ENCODE peak calls at places on chromosome 17, in eight cellular contexts. One of them, this sample, is unnamed.

GRCh38 chr17:52026075-52026474 is 132.4 kb downstream of the CA10 start:
- DNase-seq in activated naive CD4-positive, alpha-beta T cell treated with anti-CD3 and anti-CD28 coated beads for 36 hours: no peak
- DNase-seq in Calu3: no peak
- DNase-seq in mucosa of gallbladder: no peak
- DNase-seq in right atrium auricular region: no peak
- DNase-seq in T-helper 2 cell: no peak
- DNase-seq in activated naive CD8-positive, alpha-beta T cell treated with anti-CD3 and anti-CD28 coated beads, Interleukin-2, amount 10 ng/mL, durations not matched to agents 7 days and 5 days: no peak
- DNase-seq in AG09319: no peak
- DNase-seq in this sample: no peak

GRCh38 chr17:69524854-69525253 is 110.4 kb downstream of the MAP2K6 start:
- DNase-seq in right atrium auricular region: no peak
- DNase-seq in AG09319: no peak
- DNase-seq in Calu3: peak; percentile 7
- DNase-seq in mucosa of gallbladder: no peak
- DNase-seq in T-helper 2 cell: no peak
- DNase-seq in activated naive CD4-positive, alpha-beta T cell treated with anti-CD3 and anti-CD28 coated beads for 36 hours: no peak
- DNase-seq in activated naive CD8-positive, alpha-beta T cell treated with anti-CD3 and anti-CD28 coated beads, Interleukin-2, amount 10 ng/mL, durations not matched to agents 7 days and 5 days: no peak
- DNase-seq in this sample: peak; percentile 4

GRCh38 chr17:42329025-42329976 is 41.0 kb downstream of the STAT5A start:
- DNase-seq in Calu3: peak; percentile 35
- DNase-seq in AG09319: no peak
- DNase-seq in T-helper 2 cell: no peak
- DNase-seq in activated naive CD8-positive, alpha-beta T cell treated with anti-CD3 and anti-CD28 coated beads, Interleukin-2, amount 10 ng/mL, durations not matched to agents 7 days and 5 days: no peak
- DNase-seq in mucosa of gallbladder: no peak
- DNase-seq in activated naive CD4-positive, alpha-beta T cell treated with anti-CD3 and anti-CD28 coated beads for 36 hours: no peak
- DNase-seq in right atrium auricular region: no peak
- DNase-seq in this sample: no peak

GRCh38 chr17:57634713-57635465 is 110.2 kb downstream of the CCDC182 start:
- DNase-seq in T-helper 2 cell: no peak
- DNase-seq in right atrium auricular region: no peak
- DNase-seq in activated naive CD8-positive, alpha-beta T cell treated with anti-CD3 and anti-CD28 coated beads, Interleukin-2, amount 10 ng/mL, durations not matched to agents 7 days and 5 days: no peak
- DNase-seq in AG09319: no peak
- DNase-seq in Calu3: no peak
- DNase-seq in mucosa of gallbladder: no peak
- DNase-seq in activated naive CD4-positive, alpha-beta T cell treated with anti-CD3 and anti-CD28 coated beads for 36 hours: no peak
- DNase-seq in this sample: peak; percentile 17

GRCh38 chr17:58312824-58313223 is 15.8 kb downstream of the TSPOAP1 start:
- DNase-seq in Calu3: no peak
- DNase-seq in activated naive CD8-positive, alpha-beta T cell treated with anti-CD3 and anti-CD28 coated beads, Interleukin-2, amount 10 ng/mL, durations not matched to agents 7 days and 5 days: no peak
- DNase-seq in right atrium auricular region: no peak
- DNase-seq in mucosa of gallbladder: no peak
- DNase-seq in T-helper 2 cell: no peak
- DNase-seq in AG09319: no peak
- DNase-seq in activated naive CD4-positive, alpha-beta T cell treated with anti-CD3 and anti-CD28 coated beads for 36 hours: peak; percentile 3
- DNase-seq in this sample: no peak

GRCh38 chr17:17712268-17712924 is 31.1 kb downstream of the RAI1 start:
- DNase-seq in T-helper 2 cell: peak; percentile 35
- DNase-seq in activated naive CD4-positive, alpha-beta T cell treated with anti-CD3 and anti-CD28 coated beads for 36 hours: no peak
- DNase-seq in right atrium auricular region: no peak
- DNase-seq in AG09319: peak; percentile 59
- DNase-seq in activated naive CD8-positive, alpha-beta T cell treated with anti-CD3 and anti-CD28 coated beads, Interleukin-2, amount 10 ng/mL, durations not matched to agents 7 days and 5 days: no peak
- DNase-seq in mucosa of gallbladder: no peak
- DNase-seq in Calu3: no peak
- DNase-seq in this sample: peak; percentile 91

GRCh38 chr17:30824002-30824355 is 513 bp downstream of the CRLF3 start:
- DNase-seq in Calu3: no peak
- DNase-seq in activated naive CD4-positive, alpha-beta T cell treated with anti-CD3 and anti-CD28 coated beads for 36 hours: peak; percentile 47
- DNase-seq in activated naive CD8-positive, alpha-beta T cell treated with anti-CD3 and anti-CD28 coated beads, Interleukin-2, amount 10 ng/mL, durations not matched to agents 7 days and 5 days: no peak
- DNase-seq in T-helper 2 cell: peak; percentile 57
- DNase-seq in mucosa of gallbladder: no peak
- DNase-seq in AG09319: no peak
- DNase-seq in right atrium auricular region: no peak
- DNase-seq in this sample: peak; percentile 65

GRCh38 chr17:59914274-59914854 is 21.4 kb downstream of the RPS6KB1 start:
- DNase-seq in activated naive CD8-positive, alpha-beta T cell treated with anti-CD3 and anti-CD28 coated beads, Interleukin-2, amount 10 ng/mL, durations not matched to agents 7 days and 5 days: no peak
- DNase-seq in mucosa of gallbladder: no peak
- DNase-seq in activated naive CD4-positive, alpha-beta T cell treated with anti-CD3 and anti-CD28 coated beads for 36 hours: peak; percentile 32
- DNase-seq in T-helper 2 cell: peak; percentile 50
- DNase-seq in right atrium auricular region: no peak
- DNase-seq in Calu3: no peak
- DNase-seq in AG09319: peak; percentile 40
- DNase-seq in this sample: peak; percentile 60

GRCh38 chr17:63134867-63135266 is 168.8 kb downstream of the TANC2 start:
- DNase-seq in mucosa of gallbladder: no peak
- DNase-seq in AG09319: no peak
- DNase-seq in T-helper 2 cell: no peak
- DNase-seq in Calu3: no peak
- DNase-seq in activated naive CD4-positive, alpha-beta T cell treated with anti-CD3 and anti-CD28 coated beads for 36 hours: no peak
- DNase-seq in activated naive CD8-positive, alpha-beta T cell treated with anti-CD3 and anti-CD28 coated beads, Interleukin-2, amount 10 ng/mL, durations not matched to agents 7 days and 5 days: no peak
- DNase-seq in right atrium auricular region: no peak
- DNase-seq in this sample: no peak

GRCh38 chr17:49217651-49218413 is 7.3 kb downstream of the ABI3 start:
- DNase-seq in mucosa of gallbladder: peak; percentile 70
- DNase-seq in activated naive CD4-positive, alpha-beta T cell treated with anti-CD3 and anti-CD28 coated beads for 36 hours: peak; percentile 72
- DNase-seq in activated naive CD8-positive, alpha-beta T cell treated with anti-CD3 and anti-CD28 coated beads, Interleukin-2, amount 10 ng/mL, durations not matched to agents 7 days and 5 days: peak; percentile 77
- DNase-seq in Calu3: no peak
- DNase-seq in AG09319: no peak
- DNase-seq in right atrium auricular region: peak; percentile 65
- DNase-seq in T-helper 2 cell: peak; percentile 90
- DNase-seq in this sample: peak; percentile 89

GRCh38 chr17:17976931-17977570 is 4.4 kb downstream of the DRC3 start:
- DNase-seq in activated naive CD4-positive, alpha-beta T cell treated with anti-CD3 and anti-CD28 coated beads for 36 hours: no peak
- DNase-seq in activated naive CD8-positive, alpha-beta T cell treated with anti-CD3 and anti-CD28 coated beads, Interleukin-2, amount 10 ng/mL, durations not matched to agents 7 days and 5 days: no peak
- DNase-seq in right atrium auricular region: no peak
- DNase-seq in Calu3: no peak
- DNase-seq in mucosa of gallbladder: no peak
- DNase-seq in T-helper 2 cell: no peak
- DNase-seq in AG09319: no peak
- DNase-seq in this sample: no peak

GRCh38 chr17:32503251-32504165 is 16.7 kb downstream of the CDK5R1 start:
- DNase-seq in T-helper 2 cell: peak; percentile 93
- DNase-seq in Calu3: no peak
- DNase-seq in AG09319: no peak
- DNase-seq in activated naive CD4-positive, alpha-beta T cell treated with anti-CD3 and anti-CD28 coated beads for 36 hours: peak; percentile 83
- DNase-seq in mucosa of gallbladder: no peak
- DNase-seq in right atrium auricular region: no peak
- DNase-seq in activated naive CD8-positive, alpha-beta T cell treated with anti-CD3 and anti-CD28 coated beads, Interleukin-2, amount 10 ng/mL, durations not matched to agents 7 days and 5 days: peak; percentile 57
- DNase-seq in this sample: peak; percentile 71

GRCh38 chr17:7429722-7430121 is 1.1 kb downstream of the SPEM3 start:
- DNase-seq in AG09319: no peak
- DNase-seq in Calu3: no peak
- DNase-seq in activated naive CD4-positive, alpha-beta T cell treated with anti-CD3 and anti-CD28 coated beads for 36 hours: no peak
- DNase-seq in right atrium auricular region: no peak
- DNase-seq in T-helper 2 cell: no peak
- DNase-seq in activated naive CD8-positive, alpha-beta T cell treated with anti-CD3 and anti-CD28 coated beads, Interleukin-2, amount 10 ng/mL, durations not matched to agents 7 days and 5 days: no peak
- DNase-seq in mucosa of gallbladder: no peak
- DNase-seq in this sample: no peak

GRCh38 chr17:53525590-53525989 is 297.1 kb upstream of the KIF2B start:
- DNase-seq in AG09319: no peak
- DNase-seq in activated naive CD4-positive, alpha-beta T cell treated with anti-CD3 and anti-CD28 coated beads for 36 hours: no peak
- DNase-seq in mucosa of gallbladder: no peak
- DNase-seq in T-helper 2 cell: no peak
- DNase-seq in right atrium auricular region: no peak
- DNase-seq in Calu3: no peak
- DNase-seq in activated naive CD8-positive, alpha-beta T cell treated with anti-CD3 and anti-CD28 coated beads, Interleukin-2, amount 10 ng/mL, durations not matched to agents 7 days and 5 days: no peak
- DNase-seq in this sample: no peak

GRCh38 chr17:64020068-64020766 is at the start of gene ICAM2:
- DNase-seq in right atrium auricular region: no peak
- DNase-seq in Calu3: no peak
- DNase-seq in mucosa of gallbladder: peak; percentile 77
- DNase-seq in T-helper 2 cell: peak; percentile 99
- DNase-seq in activated naive CD8-positive, alpha-beta T cell treated with anti-CD3 and anti-CD28 coated beads, Interleukin-2, amount 10 ng/mL, durations not matched to agents 7 days and 5 days: peak; percentile 78
- DNase-seq in AG09319: no peak
- DNase-seq in activated naive CD4-positive, alpha-beta T cell treated with anti-CD3 and anti-CD28 coated beads for 36 hours: peak; percentile 95
- DNase-seq in this sample: peak; percentile 72

GRCh38 chr17:61456688-61457225 is 4.5 kb downstream of the TBX4 start:
- DNase-seq in T-helper 2 cell: peak; percentile 51
- DNase-seq in activated naive CD4-positive, alpha-beta T cell treated with anti-CD3 and anti-CD28 coated beads for 36 hours: peak; percentile 10
- DNase-seq in mucosa of gallbladder: no peak
- DNase-seq in right atrium auricular region: peak; percentile 26
- DNase-seq in activated naive CD8-positive, alpha-beta T cell treated with anti-CD3 and anti-CD28 coated beads, Interleukin-2, amount 10 ng/mL, durations not matched to agents 7 days and 5 days: peak; percentile 36
- DNase-seq in AG09319: no peak
- DNase-seq in Calu3: no peak
- DNase-seq in this sample: no peak

GRCh38 chr17:31564883-31565297 is 173.4 kb downstream of the RAB11FIP4 start:
- DNase-seq in activated naive CD8-positive, alpha-beta T cell treated with anti-CD3 and anti-CD28 coated beads, Interleukin-2, amount 10 ng/mL, durations not matched to agents 7 days and 5 days: no peak
- DNase-seq in AG09319: no peak
- DNase-seq in T-helper 2 cell: no peak
- DNase-seq in right atrium auricular region: no peak
- DNase-seq in activated naive CD4-positive, alpha-beta T cell treated with anti-CD3 and anti-CD28 coated beads for 36 hours: no peak
- DNase-seq in Calu3: no peak
- DNase-seq in mucosa of gallbladder: no peak
- DNase-seq in this sample: peak; percentile 80

GRCh38 chr17:18258356-18259038 is at the start of gene FLII:
- DNase-seq in right atrium auricular region: no peak
- DNase-seq in activated naive CD8-positive, alpha-beta T cell treated with anti-CD3 and anti-CD28 coated beads, Interleukin-2, amount 10 ng/mL, durations not matched to agents 7 days and 5 days: peak; percentile 74
- DNase-seq in AG09319: no peak
- DNase-seq in T-helper 2 cell: peak; percentile 65
- DNase-seq in mucosa of gallbladder: peak; percentile 28
- DNase-seq in Calu3: peak; percentile 50
- DNase-seq in activated naive CD4-positive, alpha-beta T cell treated with anti-CD3 and anti-CD28 coated beads for 36 hours: peak; percentile 46
- DNase-seq in this sample: peak; percentile 62

GRCh38 chr17:17151962-17152361 is 54.2 kb downstream of the PLD6 start:
- DNase-seq in Calu3: peak; percentile 10
- DNase-seq in activated naive CD8-positive, alpha-beta T cell treated with anti-CD3 and anti-CD28 coated beads, Interleukin-2, amount 10 ng/mL, durations not matched to agents 7 days and 5 days: no peak
- DNase-seq in mucosa of gallbladder: peak; percentile 87
- DNase-seq in right atrium auricular region: peak; percentile 97
- DNase-seq in AG09319: peak; percentile 84
- DNase-seq in activated naive CD4-positive, alpha-beta T cell treated with anti-CD3 and anti-CD28 coated beads for 36 hours: peak; percentile 31
- DNase-seq in T-helper 2 cell: peak; percentile 39
- DNase-seq in this sample: no peak

GRCh38 chr17:36092228-36092627 is 2.3 kb upstream of the CCL3 start:
- DNase-seq in Calu3: no peak
- DNase-seq in mucosa of gallbladder: no peak
- DNase-seq in right atrium auricular region: no peak
- DNase-seq in activated naive CD8-positive, alpha-beta T cell treated with anti-CD3 and anti-CD28 coated beads, Interleukin-2, amount 10 ng/mL, durations not matched to agents 7 days and 5 days: no peak
- DNase-seq in T-helper 2 cell: peak; percentile 32
- DNase-seq in activated naive CD4-positive, alpha-beta T cell treated with anti-CD3 and anti-CD28 coated beads for 36 hours: peak; percentile 64
- DNase-seq in AG09319: no peak
- DNase-seq in this sample: no peak

GRCh38 chr17:19303367-19303776 is 59.2 kb downstream of the B9D1 start:
- DNase-seq in right atrium auricular region: no peak
- DNase-seq in AG09319: no peak
- DNase-seq in activated naive CD4-positive, alpha-beta T cell treated with anti-CD3 and anti-CD28 coated beads for 36 hours: no peak
- DNase-seq in mucosa of gallbladder: no peak
- DNase-seq in activated naive CD8-positive, alpha-beta T cell treated with anti-CD3 and anti-CD28 coated beads, Interleukin-2, amount 10 ng/mL, durations not matched to agents 7 days and 5 days: no peak
- DNase-seq in T-helper 2 cell: no peak
- DNase-seq in Calu3: no peak
- DNase-seq in this sample: peak; percentile 55

GRCh38 chr17:538096-538973 is 176.3 kb downstream of the VPS53 start:
- DNase-seq in T-helper 2 cell: no peak
- DNase-seq in mucosa of gallbladder: no peak
- DNase-seq in activated naive CD8-positive, alpha-beta T cell treated with anti-CD3 and anti-CD28 coated beads, Interleukin-2, amount 10 ng/mL, durations not matched to agents 7 days and 5 days: no peak
- DNase-seq in activated naive CD4-positive, alpha-beta T cell treated with anti-CD3 and anti-CD28 coated beads for 36 hours: no peak
- DNase-seq in AG09319: no peak
- DNase-seq in right atrium auricular region: no peak
- DNase-seq in Calu3: no peak
- DNase-seq in this sample: peak; percentile 61

GRCh38 chr17:683499-684254 is 31.0 kb downstream of the VPS53 start:
- DNase-seq in AG09319: no peak
- DNase-seq in activated naive CD8-positive, alpha-beta T cell treated with anti-CD3 and anti-CD28 coated beads, Interleukin-2, amount 10 ng/mL, durations not matched to agents 7 days and 5 days: no peak
- DNase-seq in right atrium auricular region: no peak
- DNase-seq in mucosa of gallbladder: no peak
- DNase-seq in Calu3: no peak
- DNase-seq in T-helper 2 cell: peak; percentile 30
- DNase-seq in activated naive CD4-positive, alpha-beta T cell treated with anti-CD3 and anti-CD28 coated beads for 36 hours: no peak
- DNase-seq in this sample: no peak

GRCh38 chr17:51435641-51436091 is 175.3 kb downstream of the UTP18 start:
- DNase-seq in mucosa of gallbladder: peak; percentile 86
- DNase-seq in Calu3: peak; percentile 87
- DNase-seq in activated naive CD8-positive, alpha-beta T cell treated with anti-CD3 and anti-CD28 coated beads, Interleukin-2, amount 10 ng/mL, durations not matched to agents 7 days and 5 days: no peak
- DNase-seq in AG09319: no peak
- DNase-seq in activated naive CD4-positive, alpha-beta T cell treated with anti-CD3 and anti-CD28 coated beads for 36 hours: peak; percentile 58
- DNase-seq in right atrium auricular region: no peak
- DNase-seq in T-helper 2 cell: peak; percentile 89
- DNase-seq in this sample: peak; percentile 83

GRCh38 chr17:69651921-69652320 is 237.4 kb downstream of the MAP2K6 start:
- DNase-seq in activated naive CD8-positive, alpha-beta T cell treated with anti-CD3 and anti-CD28 coated beads, Interleukin-2, amount 10 ng/mL, durations not matched to agents 7 days and 5 days: no peak
- DNase-seq in T-helper 2 cell: no peak
- DNase-seq in AG09319: no peak
- DNase-seq in right atrium auricular region: no peak
- DNase-seq in activated naive CD4-positive, alpha-beta T cell treated with anti-CD3 and anti-CD28 coated beads for 36 hours: no peak
- DNase-seq in mucosa of gallbladder: no peak
- DNase-seq in Calu3: no peak
- DNase-seq in this sample: no peak

GRCh38 chr17:36935681-36936454 is 1.4 kb upstream of the LHX1 start:
- DNase-seq in right atrium auricular region: no peak
- DNase-seq in AG09319: no peak
- DNase-seq in activated naive CD8-positive, alpha-beta T cell treated with anti-CD3 and anti-CD28 coated beads, Interleukin-2, amount 10 ng/mL, durations not matched to agents 7 days and 5 days: peak; percentile 51
- DNase-seq in T-helper 2 cell: no peak
- DNase-seq in mucosa of gallbladder: no peak
- DNase-seq in Calu3: peak; percentile 72
- DNase-seq in activated naive CD4-positive, alpha-beta T cell treated with anti-CD3 and anti-CD28 coated beads for 36 hours: no peak
- DNase-seq in this sample: no peak

GRCh38 chr17:51029568-51030463 is 90.9 kb downstream of the SPAG9 start:
- DNase-seq in T-helper 2 cell: peak; percentile 80
- DNase-seq in Calu3: no peak
- DNase-seq in activated naive CD8-positive, alpha-beta T cell treated with anti-CD3 and anti-CD28 coated beads, Interleukin-2, amount 10 ng/mL, durations not matched to agents 7 days and 5 days: no peak
- DNase-seq in mucosa of gallbladder: no peak
- DNase-seq in activated naive CD4-positive, alpha-beta T cell treated with anti-CD3 and anti-CD28 coated beads for 36 hours: no peak
- DNase-seq in right atrium auricular region: no peak
- DNase-seq in AG09319: no peak
- DNase-seq in this sample: peak; percentile 10

GRCh38 chr17:50768348-50768761 is 1.0 kb upstream of the ANKRD40CL start:
- DNase-seq in AG09319: no peak
- DNase-seq in T-helper 2 cell: no peak
- DNase-seq in right atrium auricular region: no peak
- DNase-seq in activated naive CD8-positive, alpha-beta T cell treated with anti-CD3 and anti-CD28 coated beads, Interleukin-2, amount 10 ng/mL, durations not matched to agents 7 days and 5 days: no peak
- DNase-seq in Calu3: peak; percentile 94
- DNase-seq in activated naive CD4-positive, alpha-beta T cell treated with anti-CD3 and anti-CD28 coated beads for 36 hours: no peak
- DNase-seq in mucosa of gallbladder: peak; percentile 94
- DNase-seq in this sample: no peak

GRCh38 chr17:39640493-39641118 is 3.7 kb downstream of the STARD3 start:
- DNase-seq in right atrium auricular region: no peak
- DNase-seq in T-helper 2 cell: no peak
- DNase-seq in Calu3: peak; percentile 77
- DNase-seq in activated naive CD4-positive, alpha-beta T cell treated with anti-CD3 and anti-CD28 coated beads for 36 hours: no peak
- DNase-seq in activated naive CD8-positive, alpha-beta T cell treated with anti-CD3 and anti-CD28 coated beads, Interleukin-2, amount 10 ng/mL, durations not matched to agents 7 days and 5 days: no peak
- DNase-seq in mucosa of gallbladder: no peak
- DNase-seq in AG09319: no peak
- DNase-seq in this sample: no peak

GRCh38 chr17:58756246-58757161 is 850 bp downstream of the PPM1E start:
- DNase-seq in Calu3: no peak
- DNase-seq in mucosa of gallbladder: no peak
- DNase-seq in right atrium auricular region: no peak
- DNase-seq in activated naive CD4-positive, alpha-beta T cell treated with anti-CD3 and anti-CD28 coated beads for 36 hours: peak; percentile 20
- DNase-seq in T-helper 2 cell: peak; percentile 6
- DNase-seq in AG09319: no peak
- DNase-seq in activated naive CD8-positive, alpha-beta T cell treated with anti-CD3 and anti-CD28 coated beads, Interleukin-2, amount 10 ng/mL, durations not matched to agents 7 days and 5 days: peak; percentile 37
- DNase-seq in this sample: peak; percentile 39

GRCh38 chr17:58786586-58787295 is 31.1 kb downstream of the PPM1E start:
- DNase-seq in activated naive CD4-positive, alpha-beta T cell treated with anti-CD3 and anti-CD28 coated beads for 36 hours: no peak
- DNase-seq in T-helper 2 cell: no peak
- DNase-seq in Calu3: peak; percentile 10
- DNase-seq in right atrium auricular region: no peak
- DNase-seq in mucosa of gallbladder: no peak
- DNase-seq in activated naive CD8-positive, alpha-beta T cell treated with anti-CD3 and anti-CD28 coated beads, Interleukin-2, amount 10 ng/mL, durations not matched to agents 7 days and 5 days: no peak
- DNase-seq in AG09319: peak; percentile 69
- DNase-seq in this sample: no peak

GRCh38 chr17:48375356-48375755 is 54.7 kb downstream of the SKAP1 start:
- DNase-seq in activated naive CD8-positive, alpha-beta T cell treated with anti-CD3 and anti-CD28 coated beads, Interleukin-2, amount 10 ng/mL, durations not matched to agents 7 days and 5 days: no peak
- DNase-seq in AG09319: no peak
- DNase-seq in Calu3: no peak
- DNase-seq in activated naive CD4-positive, alpha-beta T cell treated with anti-CD3 and anti-CD28 coated beads for 36 hours: no peak
- DNase-seq in T-helper 2 cell: no peak
- DNase-seq in right atrium auricular region: no peak
- DNase-seq in mucosa of gallbladder: no peak
- DNase-seq in this sample: no peak

GRCh38 chr17:37813753-37814152 is 68.9 kb upstream of the HNF1B start:
- DNase-seq in mucosa of gallbladder: no peak
- DNase-seq in activated naive CD8-positive, alpha-beta T cell treated with anti-CD3 and anti-CD28 coated beads, Interleukin-2, amount 10 ng/mL, durations not matched to agents 7 days and 5 days: no peak
- DNase-seq in Calu3: no peak
- DNase-seq in T-helper 2 cell: no peak
- DNase-seq in right atrium auricular region: no peak
- DNase-seq in activated naive CD4-positive, alpha-beta T cell treated with anti-CD3 and anti-CD28 coated beads for 36 hours: no peak
- DNase-seq in AG09319: peak; percentile 10
- DNase-seq in this sample: no peak

GRCh38 chr17:45098869-45099616 is 33.3 kb downstream of the PLCD3 start:
- DNase-seq in AG09319: peak; percentile 58
- DNase-seq in activated naive CD4-positive, alpha-beta T cell treated with anti-CD3 and anti-CD28 coated beads for 36 hours: peak; percentile 89
- DNase-seq in T-helper 2 cell: peak; percentile 69
- DNase-seq in Calu3: peak; percentile 95
- DNase-seq in mucosa of gallbladder: peak; percentile 82
- DNase-seq in activated naive CD8-positive, alpha-beta T cell treated with anti-CD3 and anti-CD28 coated beads, Interleukin-2, amount 10 ng/mL, durations not matched to agents 7 days and 5 days: peak; percentile 82
- DNase-seq in right atrium auricular region: peak; percentile 95
- DNase-seq in this sample: peak; percentile 74

This sample was measured in NB4.